ENCODE peak calls at places on chromosomes 12 and 14, in nine cellular contexts. One of them, this sample, is unnamed.

GRCh38 chr12:87670448-87670847 is 358.8 kb downstream of the C12orf50 start:
- DNase-seq in pons: no peak
- DNase-seq in renal cortical epithelial cell: no peak
- DNase-seq in T-helper 2 cell treated with Interferon-gamma antibody and Interleukin-4, amounts not matched to agents 5 μg/mL and 100 μg/mL, for 36 hours: no peak
- DNase-seq in epithelial cell of proximal tubule: no peak
- DNase-seq in CD8-positive, alpha-beta T cell: no peak
- DNase-seq in T-helper 9 cell: no peak
- DNase-seq in GM12878: no peak
- DNase-seq in activated CD4-positive, alpha-beta T cell treated with anti-CD3 and anti-CD28 coated beads, Interleukin-2, amount 50 U/mL, for 4 hours: no peak
- DNase-seq in this sample: no peak

GRCh38 chr12:94222351-94222750 is 74.0 kb downstream of the PLXNC1 start:
- DNase-seq in CD8-positive, alpha-beta T cell: no peak
- DNase-seq in pons: no peak
- DNase-seq in GM12878: no peak
- DNase-seq in T-helper 2 cell treated with Interferon-gamma antibody and Interleukin-4, amounts not matched to agents 5 μg/mL and 100 μg/mL, for 36 hours: no peak
- DNase-seq in activated CD4-positive, alpha-beta T cell treated with anti-CD3 and anti-CD28 coated beads, Interleukin-2, amount 50 U/mL, for 4 hours: no peak
- DNase-seq in renal cortical epithelial cell: no peak
- DNase-seq in epithelial cell of proximal tubule: no peak
- DNase-seq in T-helper 9 cell: no peak
- DNase-seq in this sample: no peak

GRCh38 chr12:57124259-57124877 is 3.9 kb upstream of the LRP1 start:
- DNase-seq in renal cortical epithelial cell: peak; percentile 47
- DNase-seq in epithelial cell of proximal tubule: no peak
- DNase-seq in pons: peak; percentile 85
- DNase-seq in T-helper 9 cell: peak; percentile 71
- DNase-seq in T-helper 2 cell treated with Interferon-gamma antibody and Interleukin-4, amounts not matched to agents 5 μg/mL and 100 μg/mL, for 36 hours: peak; percentile 65
- DNase-seq in CD8-positive, alpha-beta T cell: peak; percentile 59
- DNase-seq in activated CD4-positive, alpha-beta T cell treated with anti-CD3 and anti-CD28 coated beads, Interleukin-2, amount 50 U/mL, for 4 hours: peak; percentile 70
- DNase-seq in GM12878: no peak
- DNase-seq in this sample: peak; percentile 80

GRCh38 chr14:23296012-23296777 is 6.5 kb downstream of the PPP1R3E start:
- DNase-seq in pons: peak; percentile 76
- DNase-seq in activated CD4-positive, alpha-beta T cell treated with anti-CD3 and anti-CD28 coated beads, Interleukin-2, amount 50 U/mL, for 4 hours: no peak
- DNase-seq in T-helper 9 cell: no peak
- DNase-seq in renal cortical epithelial cell: no peak
- DNase-seq in T-helper 2 cell treated with Interferon-gamma antibody and Interleukin-4, amounts not matched to agents 5 μg/mL and 100 μg/mL, for 36 hours: no peak
- DNase-seq in CD8-positive, alpha-beta T cell: no peak
- DNase-seq in epithelial cell of proximal tubule: no peak
- DNase-seq in GM12878: no peak
- DNase-seq in this sample: no peak

GRCh38 chr12:111469406-111469805 is 63.7 kb downstream of the SH2B3 start:
- DNase-seq in epithelial cell of proximal tubule: no peak
- DNase-seq in GM12878: no peak
- DNase-seq in activated CD4-positive, alpha-beta T cell treated with anti-CD3 and anti-CD28 coated beads, Interleukin-2, amount 50 U/mL, for 4 hours: no peak
- DNase-seq in T-helper 9 cell: no peak
- DNase-seq in renal cortical epithelial cell: no peak
- DNase-seq in pons: no peak
- DNase-seq in T-helper 2 cell treated with Interferon-gamma antibody and Interleukin-4, amounts not matched to agents 5 μg/mL and 100 μg/mL, for 36 hours: no peak
- DNase-seq in CD8-positive, alpha-beta T cell: no peak
- DNase-seq in this sample: no peak

GRCh38 chr12:109255377-109255776 is 53.7 kb downstream of the FOXN4 start:
- DNase-seq in pons: peak; percentile 24
- DNase-seq in GM12878: no peak
- DNase-seq in T-helper 2 cell treated with Interferon-gamma antibody and Interleukin-4, amounts not matched to agents 5 μg/mL and 100 μg/mL, for 36 hours: no peak
- DNase-seq in CD8-positive, alpha-beta T cell: no peak
- DNase-seq in T-helper 9 cell: no peak
- DNase-seq in epithelial cell of proximal tubule: no peak
- DNase-seq in renal cortical epithelial cell: no peak
- DNase-seq in activated CD4-positive, alpha-beta T cell treated with anti-CD3 and anti-CD28 coated beads, Interleukin-2, amount 50 U/mL, for 4 hours: no peak
- DNase-seq in this sample: no peak

GRCh38 chr12:43306066-43306465 is 245.9 kb downstream of the ADAMTS20 start:
- DNase-seq in activated CD4-positive, alpha-beta T cell treated with anti-CD3 and anti-CD28 coated beads, Interleukin-2, amount 50 U/mL, for 4 hours: no peak
- DNase-seq in pons: no peak
- DNase-seq in CD8-positive, alpha-beta T cell: no peak
- DNase-seq in renal cortical epithelial cell: peak; percentile 89
- DNase-seq in GM12878: no peak
- DNase-seq in epithelial cell of proximal tubule: peak; percentile 76
- DNase-seq in T-helper 2 cell treated with Interferon-gamma antibody and Interleukin-4, amounts not matched to agents 5 μg/mL and 100 μg/mL, for 36 hours: no peak
- DNase-seq in T-helper 9 cell: no peak
- DNase-seq in this sample: no peak

GRCh38 chr14:21233457-21234076 is 35.7 kb downstream of the HNRNPC start:
- DNase-seq in activated CD4-positive, alpha-beta T cell treated with anti-CD3 and anti-CD28 coated beads, Interleukin-2, amount 50 U/mL, for 4 hours: no peak
- DNase-seq in T-helper 9 cell: no peak
- DNase-seq in renal cortical epithelial cell: no peak
- DNase-seq in GM12878: no peak
- DNase-seq in pons: no peak
- DNase-seq in CD8-positive, alpha-beta T cell: no peak
- DNase-seq in epithelial cell of proximal tubule: no peak
- DNase-seq in T-helper 2 cell treated with Interferon-gamma antibody and Interleukin-4, amounts not matched to agents 5 μg/mL and 100 μg/mL, for 36 hours: no peak
- DNase-seq in this sample: no peak

GRCh38 chr12:133083345-133083744 is 2.6 kb downstream of the ZNF140 start:
- DNase-seq in renal cortical epithelial cell: no peak
- DNase-seq in CD8-positive, alpha-beta T cell: no peak
- DNase-seq in GM12878: no peak
- DNase-seq in activated CD4-positive, alpha-beta T cell treated with anti-CD3 and anti-CD28 coated beads, Interleukin-2, amount 50 U/mL, for 4 hours: no peak
- DNase-seq in T-helper 2 cell treated with Interferon-gamma antibody and Interleukin-4, amounts not matched to agents 5 μg/mL and 100 μg/mL, for 36 hours: no peak
- DNase-seq in epithelial cell of proximal tubule: no peak
- DNase-seq in T-helper 9 cell: no peak
- DNase-seq in pons: no peak
- DNase-seq in this sample: no peak

GRCh38 chr14:60736494-60736893 is 1.9 kb downstream of the MNAT1 start:
- DNase-seq in CD8-positive, alpha-beta T cell: no peak
- DNase-seq in renal cortical epithelial cell: peak; percentile 82
- DNase-seq in GM12878: no peak
- DNase-seq in epithelial cell of proximal tubule: no peak
- DNase-seq in T-helper 2 cell treated with Interferon-gamma antibody and Interleukin-4, amounts not matched to agents 5 μg/mL and 100 μg/mL, for 36 hours: no peak
- DNase-seq in activated CD4-positive, alpha-beta T cell treated with anti-CD3 and anti-CD28 coated beads, Interleukin-2, amount 50 U/mL, for 4 hours: no peak
- DNase-seq in pons: no peak
- DNase-seq in T-helper 9 cell: no peak
- DNase-seq in this sample: no peak

GRCh38 chr12:12683298-12683697 is 12.7 kb downstream of the GPR19 start:
- DNase-seq in CD8-positive, alpha-beta T cell: no peak
- DNase-seq in T-helper 2 cell treated with Interferon-gamma antibody and Interleukin-4, amounts not matched to agents 5 μg/mL and 100 μg/mL, for 36 hours: no peak
- DNase-seq in T-helper 9 cell: no peak
- DNase-seq in GM12878: no peak
- DNase-seq in pons: no peak
- DNase-seq in renal cortical epithelial cell: no peak
- DNase-seq in activated CD4-positive, alpha-beta T cell treated with anti-CD3 and anti-CD28 coated beads, Interleukin-2, amount 50 U/mL, for 4 hours: no peak
- DNase-seq in epithelial cell of proximal tubule: no peak
- DNase-seq in this sample: no peak

GRCh38 chr12:27245039-27245438 is 953 bp downstream of the STK38L start:
- DNase-seq in GM12878: no peak
- DNase-seq in activated CD4-positive, alpha-beta T cell treated with anti-CD3 and anti-CD28 coated beads, Interleukin-2, amount 50 U/mL, for 4 hours: no peak
- DNase-seq in renal cortical epithelial cell: no peak
- DNase-seq in pons: peak; percentile 45
- DNase-seq in CD8-positive, alpha-beta T cell: no peak
- DNase-seq in T-helper 9 cell: no peak
- DNase-seq in epithelial cell of proximal tubule: no peak
- DNase-seq in T-helper 2 cell treated with Interferon-gamma antibody and Interleukin-4, amounts not matched to agents 5 μg/mL and 100 μg/mL, for 36 hours: no peak
- DNase-seq in this sample: no peak

GRCh38 chr12:4037747-4038312 is 164.6 kb upstream of the PARP11 start:
- DNase-seq in renal cortical epithelial cell: peak; percentile 33
- DNase-seq in activated CD4-positive, alpha-beta T cell treated with anti-CD3 and anti-CD28 coated beads, Interleukin-2, amount 50 U/mL, for 4 hours: no peak
- DNase-seq in epithelial cell of proximal tubule: no peak
- DNase-seq in T-helper 2 cell treated with Interferon-gamma antibody and Interleukin-4, amounts not matched to agents 5 μg/mL and 100 μg/mL, for 36 hours: no peak
- DNase-seq in pons: peak; percentile 46
- DNase-seq in GM12878: no peak
- DNase-seq in CD8-positive, alpha-beta T cell: no peak
- DNase-seq in T-helper 9 cell: no peak
- DNase-seq in this sample: peak; percentile 35

GRCh38 chr12:113152835-113153814 is 3.6 kb downstream of the CFAP73 start:
- DNase-seq in pons: peak; percentile 71
- DNase-seq in renal cortical epithelial cell: peak; percentile 72
- DNase-seq in T-helper 9 cell: peak; percentile 49
- DNase-seq in CD8-positive, alpha-beta T cell: peak; percentile 24
- DNase-seq in epithelial cell of proximal tubule: peak; percentile 30
- DNase-seq in activated CD4-positive, alpha-beta T cell treated with anti-CD3 and anti-CD28 coated beads, Interleukin-2, amount 50 U/mL, for 4 hours: peak; percentile 50
- DNase-seq in T-helper 2 cell treated with Interferon-gamma antibody and Interleukin-4, amounts not matched to agents 5 μg/mL and 100 μg/mL, for 36 hours: peak; percentile 59
- DNase-seq in GM12878: no peak
- DNase-seq in this sample: peak; percentile 75

GRCh38 chr14:61426048-61426447 is 104.7 kb downstream of the PRKCH start:
- DNase-seq in renal cortical epithelial cell: no peak
- DNase-seq in GM12878: no peak
- DNase-seq in T-helper 9 cell: no peak
- DNase-seq in pons: no peak
- DNase-seq in CD8-positive, alpha-beta T cell: no peak
- DNase-seq in T-helper 2 cell treated with Interferon-gamma antibody and Interleukin-4, amounts not matched to agents 5 μg/mL and 100 μg/mL, for 36 hours: no peak
- DNase-seq in epithelial cell of proximal tubule: no peak
- DNase-seq in activated CD4-positive, alpha-beta T cell treated with anti-CD3 and anti-CD28 coated beads, Interleukin-2, amount 50 U/mL, for 4 hours: no peak
- DNase-seq in this sample: peak; percentile 73

GRCh38 chr14:21467620-21468019 is 9.1 kb downstream of the RAB2B start:
- DNase-seq in activated CD4-positive, alpha-beta T cell treated with anti-CD3 and anti-CD28 coated beads, Interleukin-2, amount 50 U/mL, for 4 hours: no peak
- DNase-seq in pons: peak; percentile 40
- DNase-seq in T-helper 9 cell: no peak
- DNase-seq in T-helper 2 cell treated with Interferon-gamma antibody and Interleukin-4, amounts not matched to agents 5 μg/mL and 100 μg/mL, for 36 hours: no peak
- DNase-seq in CD8-positive, alpha-beta T cell: no peak
- DNase-seq in GM12878: no peak
- DNase-seq in epithelial cell of proximal tubule: no peak
- DNase-seq in renal cortical epithelial cell: no peak
- DNase-seq in this sample: no peak

GRCh38 chr12:59164226-59164625 is 243.9 kb upstream of the LRIG3 start:
- DNase-seq in epithelial cell of proximal tubule: no peak
- DNase-seq in renal cortical epithelial cell: peak; percentile 36
- DNase-seq in CD8-positive, alpha-beta T cell: no peak
- DNase-seq in T-helper 2 cell treated with Interferon-gamma antibody and Interleukin-4, amounts not matched to agents 5 μg/mL and 100 μg/mL, for 36 hours: no peak
- DNase-seq in GM12878: no peak
- DNase-seq in T-helper 9 cell: no peak
- DNase-seq in pons: no peak
- DNase-seq in activated CD4-positive, alpha-beta T cell treated with anti-CD3 and anti-CD28 coated beads, Interleukin-2, amount 50 U/mL, for 4 hours: no peak
- DNase-seq in this sample: no peak

GRCh38 chr14:58944226-58944769 is 244.2 kb upstream of the DAAM1 start:
- DNase-seq in pons: no peak
- DNase-seq in T-helper 2 cell treated with Interferon-gamma antibody and Interleukin-4, amounts not matched to agents 5 μg/mL and 100 μg/mL, for 36 hours: no peak
- DNase-seq in renal cortical epithelial cell: no peak
- DNase-seq in activated CD4-positive, alpha-beta T cell treated with anti-CD3 and anti-CD28 coated beads, Interleukin-2, amount 50 U/mL, for 4 hours: no peak
- DNase-seq in GM12878: no peak
- DNase-seq in T-helper 9 cell: no peak
- DNase-seq in CD8-positive, alpha-beta T cell: no peak
- DNase-seq in epithelial cell of proximal tubule: no peak
- DNase-seq in this sample: no peak

GRCh38 chr12:90773526-90773925 is 181.4 kb downstream of the CCER1 start:
- DNase-seq in epithelial cell of proximal tubule: no peak
- DNase-seq in GM12878: no peak
- DNase-seq in CD8-positive, alpha-beta T cell: no peak
- DNase-seq in pons: no peak
- DNase-seq in T-helper 9 cell: no peak
- DNase-seq in renal cortical epithelial cell: no peak
- DNase-seq in T-helper 2 cell treated with Interferon-gamma antibody and Interleukin-4, amounts not matched to agents 5 μg/mL and 100 μg/mL, for 36 hours: no peak
- DNase-seq in activated CD4-positive, alpha-beta T cell treated with anti-CD3 and anti-CD28 coated beads, Interleukin-2, amount 50 U/mL, for 4 hours: no peak
- DNase-seq in this sample: no peak

GRCh38 chr14:90538716-90539495 is 142.1 kb downstream of the CALM1 start:
- DNase-seq in pons: no peak
- DNase-seq in GM12878: no peak
- DNase-seq in CD8-positive, alpha-beta T cell: no peak
- DNase-seq in epithelial cell of proximal tubule: no peak
- DNase-seq in renal cortical epithelial cell: no peak
- DNase-seq in activated CD4-positive, alpha-beta T cell treated with anti-CD3 and anti-CD28 coated beads, Interleukin-2, amount 50 U/mL, for 4 hours: no peak
- DNase-seq in T-helper 2 cell treated with Interferon-gamma antibody and Interleukin-4, amounts not matched to agents 5 μg/mL and 100 μg/mL, for 36 hours: no peak
- DNase-seq in T-helper 9 cell: no peak
- DNase-seq in this sample: no peak

GRCh38 chr14:57139173-57139572 is 129.5 kb downstream of the EXOC5 start:
- DNase-seq in epithelial cell of proximal tubule: no peak
- DNase-seq in T-helper 9 cell: no peak
- DNase-seq in GM12878: no peak
- DNase-seq in pons: no peak
- DNase-seq in activated CD4-positive, alpha-beta T cell treated with anti-CD3 and anti-CD28 coated beads, Interleukin-2, amount 50 U/mL, for 4 hours: no peak
- DNase-seq in renal cortical epithelial cell: no peak
- DNase-seq in T-helper 2 cell treated with Interferon-gamma antibody and Interleukin-4, amounts not matched to agents 5 μg/mL and 100 μg/mL, for 36 hours: no peak
- DNase-seq in CD8-positive, alpha-beta T cell: no peak
- DNase-seq in this sample: no peak

GRCh38 chr12:8544295-8544694 is 3.6 kb upstream of the CLEC4E start:
- DNase-seq in T-helper 2 cell treated with Interferon-gamma antibody and Interleukin-4, amounts not matched to agents 5 μg/mL and 100 μg/mL, for 36 hours: peak; percentile 44
- DNase-seq in CD8-positive, alpha-beta T cell: peak; percentile 60
- DNase-seq in activated CD4-positive, alpha-beta T cell treated with anti-CD3 and anti-CD28 coated beads, Interleukin-2, amount 50 U/mL, for 4 hours: peak; percentile 61
- DNase-seq in epithelial cell of proximal tubule: no peak
- DNase-seq in renal cortical epithelial cell: peak; percentile 67
- DNase-seq in GM12878: peak; percentile 40
- DNase-seq in T-helper 9 cell: peak; percentile 63
- DNase-seq in pons: peak; percentile 65
- DNase-seq in this sample: peak; percentile 66

GRCh38 chr12:132449565-132450390 is 40.2 kb upstream of the FBRSL1 start:
- DNase-seq in CD8-positive, alpha-beta T cell: no peak
- DNase-seq in T-helper 2 cell treated with Interferon-gamma antibody and Interleukin-4, amounts not matched to agents 5 μg/mL and 100 μg/mL, for 36 hours: no peak
- DNase-seq in renal cortical epithelial cell: no peak
- DNase-seq in T-helper 9 cell: no peak
- DNase-seq in pons: no peak
- DNase-seq in GM12878: peak; percentile 77
- DNase-seq in epithelial cell of proximal tubule: no peak
- DNase-seq in activated CD4-positive, alpha-beta T cell treated with anti-CD3 and anti-CD28 coated beads, Interleukin-2, amount 50 U/mL, for 4 hours: no peak
- DNase-seq in this sample: no peak

GRCh38 chr14:20714593-20715250 is 26.2 kb downstream of the ANG start:
- DNase-seq in T-helper 2 cell treated with Interferon-gamma antibody and Interleukin-4, amounts not matched to agents 5 μg/mL and 100 μg/mL, for 36 hours: no peak
- DNase-seq in renal cortical epithelial cell: peak; percentile 14
- DNase-seq in T-helper 9 cell: no peak
- DNase-seq in GM12878: no peak
- DNase-seq in epithelial cell of proximal tubule: no peak
- DNase-seq in pons: peak; percentile 63
- DNase-seq in activated CD4-positive, alpha-beta T cell treated with anti-CD3 and anti-CD28 coated beads, Interleukin-2, amount 50 U/mL, for 4 hours: no peak
- DNase-seq in CD8-positive, alpha-beta T cell: no peak
- DNase-seq in this sample: peak; percentile 91

GRCh38 chr12:11650279-11650696 is 814 bp downstream of the ETV6 start:
- DNase-seq in T-helper 9 cell: no peak
- DNase-seq in T-helper 2 cell treated with Interferon-gamma antibody and Interleukin-4, amounts not matched to agents 5 μg/mL and 100 μg/mL, for 36 hours: no peak
- DNase-seq in activated CD4-positive, alpha-beta T cell treated with anti-CD3 and anti-CD28 coated beads, Interleukin-2, amount 50 U/mL, for 4 hours: no peak
- DNase-seq in renal cortical epithelial cell: no peak
- DNase-seq in epithelial cell of proximal tubule: no peak
- DNase-seq in pons: no peak
- DNase-seq in CD8-positive, alpha-beta T cell: peak; percentile 35
- DNase-seq in GM12878: no peak
- DNase-seq in this sample: no peak

GRCh38 chr12:31591308-31591901 is 469 bp upstream of the DENND5B start:
- DNase-seq in epithelial cell of proximal tubule: no peak
- DNase-seq in pons: peak; percentile 64
- DNase-seq in GM12878: no peak
- DNase-seq in renal cortical epithelial cell: peak; percentile 23
- DNase-seq in T-helper 9 cell: no peak
- DNase-seq in T-helper 2 cell treated with Interferon-gamma antibody and Interleukin-4, amounts not matched to agents 5 μg/mL and 100 μg/mL, for 36 hours: no peak
- DNase-seq in activated CD4-positive, alpha-beta T cell treated with anti-CD3 and anti-CD28 coated beads, Interleukin-2, amount 50 U/mL, for 4 hours: no peak
- DNase-seq in CD8-positive, alpha-beta T cell: no peak
- DNase-seq in this sample: no peak

GRCh38 chr12:15627995-15628945 is 160.9 kb downstream of the EPS8 start:
- DNase-seq in T-helper 9 cell: no peak
- DNase-seq in renal cortical epithelial cell: no peak
- DNase-seq in epithelial cell of proximal tubule: no peak
- DNase-seq in CD8-positive, alpha-beta T cell: no peak
- DNase-seq in T-helper 2 cell treated with Interferon-gamma antibody and Interleukin-4, amounts not matched to agents 5 μg/mL and 100 μg/mL, for 36 hours: no peak
- DNase-seq in pons: peak; percentile 48
- DNase-seq in GM12878: no peak
- DNase-seq in activated CD4-positive, alpha-beta T cell treated with anti-CD3 and anti-CD28 coated beads, Interleukin-2, amount 50 U/mL, for 4 hours: no peak
- DNase-seq in this sample: no peak

GRCh38 chr12:56683-57346 is 9.8 kb upstream of the IQSEC3 start:
- DNase-seq in pons: no peak
- DNase-seq in T-helper 2 cell treated with Interferon-gamma antibody and Interleukin-4, amounts not matched to agents 5 μg/mL and 100 μg/mL, for 36 hours: no peak
- DNase-seq in activated CD4-positive, alpha-beta T cell treated with anti-CD3 and anti-CD28 coated beads, Interleukin-2, amount 50 U/mL, for 4 hours: no peak
- DNase-seq in CD8-positive, alpha-beta T cell: no peak
- DNase-seq in renal cortical epithelial cell: no peak
- DNase-seq in GM12878: no peak
- DNase-seq in epithelial cell of proximal tubule: no peak
- DNase-seq in T-helper 9 cell: no peak
- DNase-seq in this sample: no peak

GRCh38 chr12:116099664-116100432 is 177.6 kb downstream of the MED13L start:
- DNase-seq in activated CD4-positive, alpha-beta T cell treated with anti-CD3 and anti-CD28 coated beads, Interleukin-2, amount 50 U/mL, for 4 hours: no peak
- DNase-seq in epithelial cell of proximal tubule: no peak
- DNase-seq in GM12878: no peak
- DNase-seq in CD8-positive, alpha-beta T cell: no peak
- DNase-seq in T-helper 2 cell treated with Interferon-gamma antibody and Interleukin-4, amounts not matched to agents 5 μg/mL and 100 μg/mL, for 36 hours: peak; percentile 6
- DNase-seq in renal cortical epithelial cell: no peak
- DNase-seq in T-helper 9 cell: no peak
- DNase-seq in pons: no peak
- DNase-seq in this sample: no peak

This sample was measured in stomach.